ENCODE peak calls at places on chromosomes 16 and 17, in seven cellular contexts. Z, M, P, R, E, J and X are unnamed samples.

GRCh38 chr16:82761236-82761635 is 134.5 kb downstream of the CDH13 start:
- DNase-seq in Z (no peak), M (no peak), P (peak), R (peak), E (no peak), J (no peak), X (no peak)

GRCh38 chr17:7095642-7096041 is 15.6 kb upstream of the CLEC10A start:
- DNase-seq in Z (no peak), M (no peak), P (no peak), R (no peak), E (no peak), J (no peak), X (no peak)

GRCh38 chr17:2595736-2596135 is 2.3 kb downstream of the PAFAH1B1 start:
- DNase-seq in Z (no peak), M (no peak), P (no peak), R (no peak), E (no peak), J (no peak), X (no peak)

GRCh38 chr16:47198180-47198575 is 54.4 kb upstream of the NETO2 start:
- DNase-seq in Z (no peak), M (no peak), P (no peak), R (no peak), E (no peak), J (no peak), X (no peak)

GRCh38 chr17:17698869-17699351 is 17.7 kb downstream of the RAI1 start:
- DNase-seq in Z (no peak), M (no peak), P (peak), R (peak), E (no peak), J (peak), X (peak)

GRCh38 chr17:74859439-74860228 is at the start of gene GRIN2C:
- DNase-seq in Z (no peak), M (peak), P (no peak), R (no peak), E (no peak), J (no peak), X (no peak)

GRCh38 chr17:66523378-66524174 is 221.2 kb downstream of the PRKCA start:
- DNase-seq in Z (no peak), M (no peak), P (peak), R (peak), E (no peak), J (no peak), X (no peak)

GRCh38 chr16:4918790-4919210 is 18.1 kb downstream of the PPL start:
- DNase-seq in Z (no peak), M (no peak), P (no peak), R (no peak), E (no peak), J (no peak), X (peak)

GRCh38 chr17:79420318-79421243 is 190.3 kb downstream of the RBFOX3 start:
- DNase-seq in Z (peak), M (no peak), P (no peak), R (peak), E (no peak), J (no peak), X (no peak)

GRCh38 chr16:79969458-79969857 is 368.9 kb upstream of the MAF start:
- DNase-seq in Z (no peak), M (no peak), P (no peak), R (no peak), E (no peak), J (no peak), X (no peak)

GRCh38 chr17:3641717-3642486 is 5.3 kb downstream of the CTNS start:
- DNase-seq in Z (peak), M (no peak), P (no peak), R (no peak), E (no peak), J (no peak), X (no peak)

GRCh38 chr17:39069114-39069756 is 82.2 kb downstream of the PLXDC1 start:
- DNase-seq in Z (peak), M (no peak), P (peak), R (peak), E (peak), J (no peak), X (peak)

GRCh38 chr17:2020721-2021120 is 4.4 kb downstream of the RTN4RL1 start:
- DNase-seq in Z (no peak), M (no peak), P (no peak), R (no peak), E (no peak), J (no peak), X (no peak)

GRCh38 chr17:66636111-66636510 is 198.8 kb upstream of the CACNG5 start:
- DNase-seq in Z (no peak), M (no peak), P (peak), R (peak), E (no peak), J (no peak), X (no peak)

GRCh38 chr16:30185683-30186421 is 2.5 kb downstream of the CORO1A start:
- DNase-seq in Z (no peak), M (peak), P (no peak), R (no peak), E (no peak), J (no peak), X (no peak)

GRCh38 chr17:63751806-63752205 is 10.2 kb upstream of the STRADA start:
- DNase-seq in Z (no peak), M (no peak), P (no peak), R (no peak), E (no peak), J (no peak), X (no peak)

GRCh38 chr16:85616608-85617311 is 3.6 kb downstream of the GSE1 start:
- DNase-seq in Z (no peak), M (no peak), P (no peak), R (peak), E (no peak), J (no peak), X (no peak)

GRCh38 chr16:26818393-26818792 is 248.3 kb upstream of the C16orf82 start:
- DNase-seq in Z (no peak), M (no peak), P (no peak), R (no peak), E (no peak), J (no peak), X (no peak)

GRCh38 chr17:59807892-59808509 is 84.7 kb downstream of the TUBD1 start:
- DNase-seq in Z (no peak), M (no peak), P (no peak), R (no peak), E (no peak), J (no peak), X (no peak)

GRCh38 chr16:53752566-53752965 is 48.6 kb downstream of the FTO start:
- DNase-seq in Z (no peak), M (no peak), P (no peak), R (no peak), E (no peak), J (no peak), X (no peak)

GRCh38 chr17:30248786-30249185 is 13.3 kb upstream of the SLC6A4 start:
- DNase-seq in Z (no peak), M (no peak), P (no peak), R (no peak), E (no peak), J (no peak), X (no peak)

GRCh38 chr17:3750926-3751325 is 27.2 kb downstream of the HASPIN start:
- DNase-seq in Z (no peak), M (no peak), P (no peak), R (no peak), E (no peak), J (no peak), X (no peak)

GRCh38 chr17:6506679-6507231 is 49.6 kb downstream of the PITPNM3 start:
- DNase-seq in Z (no peak), M (no peak), P (no peak), R (no peak), E (no peak), J (no peak), X (no peak)

GRCh38 chr17:31216053-31216751 is 80.8 kb downstream of the OMG start:
- DNase-seq in Z (peak), M (no peak), P (peak), R (peak), E (peak), J (peak), X (no peak)

GRCh38 chr16:15482068-15482747 is 47.8 kb downstream of the BMERB1 start:
- DNase-seq in Z (peak), M (no peak), P (peak), R (peak), E (no peak), J (peak), X (peak)

DNA sequence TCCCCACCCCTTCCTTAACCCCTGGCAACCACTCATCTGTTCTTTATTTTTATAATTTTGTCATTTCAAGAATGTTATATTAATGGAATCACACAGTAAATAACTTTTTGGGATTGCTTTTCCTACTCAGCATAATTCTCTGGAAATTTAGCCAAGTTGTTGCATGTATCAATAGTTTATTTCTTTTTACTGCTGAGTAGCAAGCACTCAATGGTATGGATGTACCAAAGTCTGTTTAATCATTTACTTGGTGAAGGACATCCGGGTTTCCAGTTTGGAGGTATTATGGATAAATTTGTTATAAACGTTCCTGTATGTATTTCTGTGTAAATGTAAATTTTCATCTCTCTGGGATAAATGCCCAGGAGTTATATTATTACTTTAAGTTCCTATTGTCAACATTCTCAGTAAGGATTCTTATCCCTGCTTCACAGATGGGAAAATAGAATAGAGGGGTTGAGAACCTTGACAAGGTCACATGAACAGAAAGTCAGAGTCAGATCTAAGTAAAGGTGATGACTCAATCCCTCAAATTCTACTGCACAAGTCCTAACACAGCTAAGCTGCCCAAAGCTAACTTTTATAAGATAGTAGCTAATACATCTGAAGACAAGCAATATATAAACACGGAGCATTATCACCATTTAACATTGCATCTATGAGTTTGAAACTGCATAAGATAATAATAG is 62.4 kb upstream of the MTMR4 start:
- DNase-seq in Z (no peak), M (no peak), P (no peak), R (no peak), E (no peak), J (no peak), X (no peak)
- H3K27ac ChIP-seq in Z (no peak), M (no peak), P (no peak), R (no peak), E (no peak), J (no peak), X (no peak)

GRCh38 chr17:32852811-32853210 is 24.1 kb downstream of the MYO1D start:
- DNase-seq in Z (no peak), M (no peak), P (no peak), R (no peak), E (no peak), J (no peak), X (no peak)
- H4K8ac ChIP-seq in Z (no peak), M (no peak), P (no peak), R (no peak), E (no peak), J (no peak), X (no peak)

GRCh38 chr16:23105309-23105708 is 43.9 kb downstream of the USP31 start:
- DNase-seq in Z (no peak), M (no peak), P (no peak), R (no peak), E (no peak), J (no peak), X (no peak)

GRCh38 chr16:23104032-23104955 is 45.0 kb downstream of the USP31 start:
- DNase-seq in Z (no peak), M (no peak), P (no peak), R (no peak), E (no peak), J (no peak), X (no peak)

GRCh38 chr16:23110257-23110899 is 38.9 kb downstream of the USP31 start:
- DNase-seq in Z (no peak), M (no peak), P (no peak), R (no peak), E (no peak), J (no peak), X (no peak)

GRCh38 chr16:23107117-23107516 is 42.1 kb downstream of the USP31 start:
- DNase-seq in Z (no peak), M (no peak), P (no peak), R (no peak), E (no peak), J (no peak), X (no peak)

GRCh38 chr16:23107878-23108277 is 41.4 kb downstream of the USP31 start:
- DNase-seq in Z (no peak), M (no peak), P (no peak), R (no peak), E (no peak), J (no peak), X (no peak)
- H3K27ac ChIP-seq in Z (no peak), M (no peak), P (no peak), R (no peak), E (no peak), J (no peak), X (no peak)

GRCh38 chr16:1509307-1510221 is 16.4 kb downstream of the TELO2 start:
- DNase-seq in Z (no peak), M (no peak), P (no peak), R (no peak), E (no peak), J (no peak), X (no peak)

GRCh38 chr16:1510272-1510671 is 17.1 kb downstream of the TELO2 start:
- DNase-seq in Z (no peak), M (no peak), P (no peak), R (no peak), E (no peak), J (no peak), X (no peak)

GRCh38 chr16:1510941-1511351 is 17.8 kb downstream of the TELO2 start:
- DNase-seq in Z (peak), M (no peak), P (no peak), R (no peak), E (no peak), J (no peak), X (peak)

GRCh38 chr16:1506494-1507213 is 13.5 kb downstream of the TELO2 start:
- DNase-seq in Z (no peak), M (no peak), P (no peak), R (no peak), E (no peak), J (no peak), X (no peak)

DNA sequence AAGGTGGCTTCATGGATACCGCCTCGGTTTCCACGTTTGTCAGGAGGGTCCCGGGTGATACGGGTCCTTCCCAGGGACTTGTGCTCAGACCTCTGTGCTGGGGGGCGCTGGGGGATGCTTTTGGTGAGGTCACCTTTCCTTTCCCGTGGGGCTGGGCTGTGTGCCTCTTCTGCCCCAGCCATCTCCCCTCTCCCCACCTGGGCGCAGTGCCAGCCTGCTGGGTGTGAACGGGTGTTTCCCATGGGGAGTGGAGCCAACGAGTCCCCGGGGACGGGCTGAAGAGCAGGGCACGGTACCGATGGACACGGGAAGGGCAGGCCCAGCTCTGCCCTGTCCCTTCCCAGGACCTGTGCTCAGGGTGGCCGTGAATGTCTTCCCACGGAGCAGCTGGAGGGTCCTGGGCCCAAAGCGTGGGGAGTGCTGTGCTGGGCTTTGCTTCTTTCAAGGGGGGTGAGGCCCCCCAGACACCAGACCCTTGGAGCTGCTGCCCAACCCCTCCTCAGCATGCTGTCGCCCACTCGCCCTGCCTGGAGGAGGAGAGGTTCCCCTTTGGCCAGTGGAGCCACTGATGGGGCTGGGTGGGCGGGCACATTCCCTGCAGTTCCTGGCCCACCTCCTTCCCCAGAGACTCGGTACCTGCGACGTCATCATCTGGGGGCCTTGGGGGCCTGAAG is 15.5 kb downstream of the TELO2 start:
- DNase-seq in Z (no peak), M (no peak), P (no peak), R (no peak), E (no peak), J (no peak), X (no peak)
- H4K8ac ChIP-seq in Z (no peak), M (no peak), P (no peak), R (no peak), E (peak), J (no peak), X (no peak)

DNA sequence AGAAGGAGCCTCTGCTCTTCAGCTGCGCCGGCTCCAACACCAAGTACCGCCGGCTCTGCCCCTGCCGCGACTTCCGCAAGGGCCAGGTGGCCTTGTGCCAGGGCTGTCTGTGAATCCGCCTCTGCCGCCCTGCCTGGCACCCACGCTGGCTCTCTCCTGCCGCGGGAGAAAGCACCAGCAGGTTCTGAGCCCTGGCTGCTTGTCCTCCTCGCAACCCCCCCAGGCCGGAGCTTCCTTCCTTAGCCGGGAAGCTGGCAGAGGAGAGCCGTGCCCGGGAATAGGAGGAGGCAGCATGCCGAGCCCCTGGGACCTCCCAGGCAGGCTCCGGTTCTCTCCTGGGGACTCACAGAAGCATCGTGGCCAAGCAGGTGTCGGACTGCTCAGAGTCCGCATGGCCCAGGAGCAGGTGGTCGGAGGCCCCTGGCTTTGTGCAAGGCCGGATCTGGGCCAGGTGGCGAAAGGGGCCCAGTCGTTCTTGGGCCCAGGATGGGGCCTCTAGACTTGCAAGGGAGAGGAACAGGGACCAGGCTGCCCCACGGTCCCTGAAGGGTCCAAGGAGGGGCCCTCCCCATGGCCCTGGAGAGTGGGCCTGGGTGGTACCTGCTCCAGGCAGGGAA is 80.6 kb downstream of the MGAT5B start:
- DNase-seq in Z (no peak), M (no peak), P (no peak), R (no peak), E (no peak), J (no peak), X (no peak)
- H3K27ac ChIP-seq in Z (no peak), M (no peak), P (no peak), R (no peak), E (no peak), J (no peak), X (no peak)

DNA sequence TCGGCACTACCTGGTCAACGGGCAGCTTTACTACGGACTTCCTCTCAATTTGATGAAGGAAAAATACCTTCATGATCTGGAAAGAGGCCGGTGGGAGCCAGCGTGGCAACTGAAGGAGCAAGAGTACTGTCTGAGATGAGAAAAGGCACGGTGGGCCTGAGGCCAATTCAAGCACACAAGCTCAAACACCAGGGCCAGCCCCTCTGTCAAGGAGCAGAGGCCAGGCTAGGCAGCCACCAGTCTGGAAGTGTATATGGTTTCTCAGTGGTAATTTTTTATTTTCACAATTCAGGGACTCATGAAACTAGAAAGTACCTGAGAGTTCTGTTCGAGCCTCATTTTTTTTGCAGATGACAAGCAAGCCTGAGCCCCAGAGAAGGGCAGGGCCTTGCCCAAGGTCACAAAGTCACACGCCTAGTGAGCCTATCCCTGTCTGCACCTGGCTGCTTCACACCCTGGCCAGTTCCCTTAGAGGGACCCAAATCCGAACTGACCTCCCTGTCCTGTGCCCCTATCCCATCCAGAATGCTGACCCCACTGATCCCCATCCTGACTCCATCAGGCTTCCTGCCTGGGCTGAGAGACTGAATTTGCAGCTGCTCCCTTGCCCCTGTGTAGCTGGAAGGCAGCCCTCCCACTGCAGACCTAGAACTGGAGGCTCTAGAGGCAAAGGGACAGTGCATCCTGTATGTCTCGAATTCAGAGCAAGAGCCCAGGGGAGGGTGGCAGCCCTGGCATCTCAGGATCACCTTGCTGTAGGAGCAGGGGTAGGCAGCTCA is 4.8 kb upstream of the TBX2 start:
- DNase-seq in Z (no peak), M (no peak), P (peak), R (no peak), E (no peak), J (no peak), X (no peak)
- H4K8ac ChIP-seq in Z (no peak), M (no peak), P (peak), R (no peak), E (no peak), J (no peak), X (no peak)

GRCh38 chr17:44235583-44235936 is 16.1 kb upstream of the UBTF start:
- DNase-seq in Z (no peak), M (no peak), P (peak), R (no peak), E (no peak), J (peak), X (no peak)
- H3K27ac ChIP-seq in Z (no peak), M (no peak), P (no peak), R (peak), E (no peak), J (no peak), X (no peak)